ENCODE peak calls at places on chromosomes 6 and 20, in six cellular contexts. E, W, M, H, Z and Y are unnamed samples. For H3K4me1, the result is how much of the 10 kb centered on the place peaks cover.

GRCh38 chr6:169669889-169670288 is 31.9 kb downstream of the WDR27 start:
- DNase-seq in E (no peak), W (no peak), M (no peak), H (no peak), Z (no peak), Y (no peak)

GRCh38 chr20:2006452-2007381 is 12.9 kb upstream of the PDYN start:
- DNase-seq in E (no peak), W (no peak), M (no peak), H (peak), Z (no peak), Y (no peak)

GRCh38 chr6:158207452-158207788 is 39.3 kb downstream of the GTF2H5 start:
- DNase-seq in E (no peak), W (no peak), M (no peak), H (no peak), Z (no peak), Y (no peak)

GRCh38 chr20:44064501-44065400 is 122.2 kb downstream of the JPH2 start:
- DNase-seq in E (no peak), W (no peak), M (no peak), H (no peak), Z (no peak), Y (no peak)

GRCh38 chr6:41036188-41036587 is 2.8 kb downstream of the UNC5CL start:
- DNase-seq in E (no peak), W (no peak), M (no peak), H (no peak), Z (no peak), Y (no peak)

GRCh38 chr6:157861814-157862213 is 38.8 kb downstream of the SNX9 start:
- DNase-seq in E (no peak), W (no peak), M (no peak), H (no peak), Z (no peak), Y (no peak)

GRCh38 chr6:82589509-82590206 is 226.0 kb downstream of the TPBG start:
- DNase-seq in E (no peak), W (no peak), M (no peak), H (peak), Z (no peak), Y (no peak)

GRCh38 chr20:32192698-32193097 is 14.8 kb downstream of the PLAGL2 start:
- DNase-seq in E (no peak), W (no peak), M (no peak), H (no peak), Z (no peak), Y (no peak)

GRCh38 chr6:129007819-129008218 is 124.9 kb downstream of the LAMA2 start:
- DNase-seq in E (no peak), W (no peak), M (no peak), H (no peak), Z (no peak), Y (no peak)

GRCh38 chr6:129009856-129010255 is 126.9 kb downstream of the LAMA2 start:
- DNase-seq in E (no peak), W (no peak), M (no peak), H (no peak), Z (no peak), Y (no peak)

DNA sequence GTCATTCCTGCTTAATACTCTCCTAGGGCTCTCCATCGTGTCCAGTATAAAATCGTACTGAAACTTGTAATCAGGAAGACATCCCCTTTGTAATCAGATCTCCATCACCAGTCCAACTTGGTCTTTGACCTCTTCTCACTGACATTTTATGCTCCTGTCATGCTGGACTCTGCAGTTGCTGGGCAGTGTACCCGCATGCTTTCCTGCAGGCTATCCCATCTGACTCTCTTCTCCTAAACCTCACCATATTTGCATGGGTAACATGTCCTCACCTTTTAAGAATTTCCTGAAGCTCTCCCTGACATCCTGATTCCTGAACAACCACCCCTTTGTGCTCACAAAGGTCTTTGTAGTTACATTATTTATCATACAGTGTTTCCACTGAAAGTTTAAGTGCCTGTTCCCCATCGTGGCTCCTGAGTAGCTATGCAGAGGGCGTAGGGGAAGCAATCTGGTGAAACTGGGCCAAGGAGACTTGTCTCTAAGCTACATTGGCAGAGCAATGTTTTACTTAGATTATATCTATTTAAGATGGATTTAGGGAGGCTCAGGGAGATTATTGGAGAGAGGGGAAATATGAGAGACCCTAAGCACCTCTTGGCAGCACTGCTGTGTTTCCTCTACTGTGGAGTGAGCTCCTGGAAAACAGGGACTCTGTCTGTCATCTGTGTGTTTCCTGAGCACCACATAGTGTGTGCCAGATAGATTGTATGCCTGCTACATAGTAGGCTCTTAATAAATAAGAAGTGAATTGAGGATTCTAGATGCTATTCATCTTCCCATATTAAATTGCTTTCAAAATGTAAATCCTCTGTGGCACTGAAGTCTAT is 124.0 kb downstream of the LAMA2 start:
- DNase-seq in E (no peak), W (no peak), M (no peak), H (no peak), Z (no peak), Y (no peak)
- H3K4me1 ChIP-seq in E (under half), W (under half), M (under half), H (under half), Z (under half), Y (under half)

GRCh38 chr6:148984516-148985056 is 237.8 kb downstream of the UST start:
- DNase-seq in E (no peak), W (no peak), M (no peak), H (no peak), Z (no peak), Y (no peak)

GRCh38 chr6:148981515-148981914 is 234.7 kb downstream of the UST start:
- DNase-seq in E (no peak), W (no peak), M (no peak), H (no peak), Z (no peak), Y (no peak)

GRCh38 chr6:148983366-148983765 is 236.5 kb downstream of the UST start:
- DNase-seq in E (no peak), W (no peak), M (no peak), H (no peak), Z (no peak), Y (no peak)

GRCh38 chr6:148985499-148985898 is 238.7 kb downstream of the UST start:
- DNase-seq in E (no peak), W (no peak), M (no peak), H (no peak), Z (no peak), Y (no peak)

DNA sequence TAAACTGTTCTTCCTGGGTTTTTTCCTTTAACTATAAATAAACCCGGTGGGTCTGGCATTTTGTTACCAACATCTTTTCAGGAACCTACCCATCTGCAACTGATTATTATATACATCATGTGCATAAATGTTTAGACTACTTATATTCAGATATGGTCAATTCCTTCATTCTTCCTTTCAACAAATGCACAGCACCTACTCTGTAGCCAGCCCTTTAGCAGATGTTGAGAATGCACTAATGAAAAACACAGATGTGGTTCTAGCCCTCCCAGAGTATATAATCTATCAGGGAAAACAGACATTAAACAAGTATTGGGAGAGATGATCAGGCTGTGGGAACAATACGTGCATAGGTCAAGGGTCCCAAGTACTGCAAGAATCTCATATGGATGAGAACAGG is 237.2 kb downstream of the UST start:
- DNase-seq in E (no peak), W (no peak), M (no peak), H (no peak), Z (no peak), Y (no peak)
- TF ChIP-seq CTCF in E (no peak), W (no peak), M (no peak), H (no peak), Z (no peak), Y (no peak)

GRCh38 chr6:3195695-3196497 is 31.6 kb downstream of the TUBB2B start:
- DNase-seq in E (no peak), W (no peak), M (no peak), H (peak), Z (no peak), Y (no peak)
- H3K4me3 ChIP-seq in E (no peak), W (no peak), M (no peak), H (peak), Z (no peak), Y (no peak)

GRCh38 chr20:6944292-6944691 is 176.8 kb downstream of the BMP2 start:
- DNase-seq in E (no peak), W (no peak), M (no peak), H (no peak), Z (no peak), Y (no peak)

GRCh38 chr20:6942266-6942665 is 174.8 kb downstream of the BMP2 start:
- DNase-seq in E (no peak), W (no peak), M (no peak), H (no peak), Z (no peak), Y (no peak)

DNA sequence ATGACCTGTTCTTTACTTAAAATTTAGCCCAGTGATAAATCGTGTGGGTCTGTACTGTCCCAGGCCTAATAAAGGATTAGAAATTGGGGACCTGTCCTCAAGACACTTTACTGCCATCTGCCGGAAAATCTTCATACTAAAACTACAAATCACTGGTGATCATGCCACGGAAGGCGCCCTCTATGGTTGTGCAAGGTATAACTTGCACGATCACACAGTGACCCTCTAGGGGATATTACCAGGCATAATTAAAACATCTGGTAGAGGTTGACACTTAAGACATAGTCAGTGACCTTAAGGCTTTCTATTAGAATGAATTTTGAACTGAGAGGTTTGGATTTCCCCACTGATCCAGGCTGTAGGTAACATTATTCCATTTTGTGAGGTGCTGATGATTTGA is 172.6 kb downstream of the BMP2 start:
- DNase-seq in E (no peak), W (no peak), M (no peak), H (peak), Z (no peak), Y (no peak)
- H3K4me1 ChIP-seq in E (under half), W (under half), M (under half), H (under half), Z (under half), Y (under half)

DNA sequence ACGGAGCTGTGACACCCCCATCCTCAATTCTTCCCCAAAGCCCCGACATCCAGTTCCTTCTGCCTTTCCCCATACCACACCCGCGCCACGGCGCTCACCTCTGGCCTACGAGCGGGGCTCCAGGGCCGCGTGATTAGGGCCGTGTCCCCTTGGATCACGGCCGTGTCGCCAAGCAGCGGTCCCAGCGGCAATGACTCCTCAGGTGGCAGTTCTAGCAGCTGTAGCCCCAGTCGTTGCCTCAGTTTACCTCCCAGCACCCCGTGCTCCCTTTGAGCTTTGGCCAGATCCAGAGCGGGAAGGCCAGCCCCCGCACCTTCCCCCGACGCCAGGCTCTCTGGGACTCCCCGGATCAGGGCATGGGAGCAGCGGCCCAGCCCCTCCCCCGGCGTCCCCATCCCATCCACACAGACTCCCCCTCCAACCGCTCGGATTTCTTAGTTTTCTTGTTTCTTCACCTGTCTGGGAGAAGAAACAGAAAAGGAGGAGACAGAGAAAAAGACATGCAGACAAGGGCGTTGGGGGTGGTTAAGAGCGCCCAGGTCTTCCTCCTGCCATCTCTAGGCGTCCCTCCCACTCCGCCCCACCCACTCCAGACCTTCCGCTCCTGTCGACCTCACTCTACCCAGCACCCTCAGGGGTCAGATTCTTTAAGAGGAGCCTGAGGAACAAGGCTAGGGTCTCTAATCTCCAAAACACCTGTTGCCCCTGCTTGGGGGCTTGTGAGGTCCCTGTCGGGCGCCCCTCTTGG is at the start of gene DDAH2:
- DNase-seq in E (peak), W (peak), M (peak), H (no peak), Z (peak), Y (no peak)
- TF ChIP-seq CTCF in E (peak), W (no peak), M (peak), H (no peak), Z (no peak), Y (peak)

DNA sequence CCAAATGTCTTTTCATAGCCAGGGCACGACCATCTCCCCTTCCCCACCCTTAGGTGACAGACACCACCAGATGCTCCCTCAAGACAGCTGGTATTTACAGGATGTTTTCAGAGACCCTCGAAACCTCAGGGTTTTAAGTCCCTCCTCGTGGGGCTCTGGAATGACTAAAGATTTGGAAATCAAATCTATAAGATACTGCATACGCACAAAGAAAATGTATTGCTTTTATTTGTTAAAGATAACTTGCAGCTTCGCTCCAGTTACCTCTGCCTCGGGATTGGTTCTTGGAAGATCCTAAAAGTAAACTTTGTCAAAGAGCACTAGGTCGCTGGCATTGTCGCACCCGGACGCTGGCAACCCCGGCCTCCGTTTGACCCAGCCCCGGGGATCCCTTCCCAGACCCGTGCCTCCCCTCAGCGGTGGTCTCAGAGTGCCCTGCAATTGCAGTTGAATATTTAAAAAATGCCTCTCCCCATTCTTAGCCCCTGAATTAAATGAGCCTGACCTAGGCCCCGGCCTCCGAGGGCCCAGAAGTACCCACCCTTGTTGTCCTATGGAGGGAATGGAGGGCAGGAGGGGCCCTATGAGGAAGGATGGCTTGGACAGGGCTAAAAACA is 7.1 kb downstream of the PAX1 start:
- DNase-seq in E (no peak), W (no peak), M (no peak), H (peak), Z (no peak), Y (no peak)
- H3K4me3 ChIP-seq in E (no peak), W (no peak), M (no peak), H (no peak), Z (no peak), Y (no peak)